ENCODE peak calls at places on chromosomes 4 and X, in four cellular contexts. H is HepG2, F is K562, U is GM12878. I is an unnamed sample.

GRCh38 chrX:118740276-118740889 is 13.0 kb downstream of the IL13RA1 start:
- DNase-seq in U (no peak), F (no peak), H (no peak), I (no peak)

GRCh38 chr4:30962949-30963348 is 242.8 kb downstream of the PCDH7 start:
- DNase-seq in U (no peak), H (no peak), F (no peak), I (no peak)

GRCh38 chr4:52659016-52659721 is at the start of gene USP46:
- DNase-seq in F (peak; percentile 79), U (no peak), H (peak; percentile 44), I (peak; percentile 74)

GRCh38 chr4:51943221-51943620 is 76.9 kb downstream of the LRRC66 start:
- DNase-seq in U (no peak), F (no peak), H (peak; percentile 16), I (no peak)

GRCh38 chr4:100306018-100306417 is 115.8 kb upstream of the DDIT4L start:
- DNase-seq in H (no peak), F (no peak), U (no peak), I (no peak)

GRCh38 chrX:49878128-49878833 is 1.0 kb upstream of the USP27X start:
- DNase-seq in F (peak; percentile 49), U (no peak), H (no peak), I (no peak)

GRCh38 chrX:118495958-118496762 is 545 bp downstream of the DOCK11 start:
- DNase-seq in F (peak; percentile 60), H (no peak), U (no peak), I (peak; percentile 49)

GRCh38 chr4:154807042-154807630 is 26.1 kb downstream of the RBM46 start:
- DNase-seq in H (peak; percentile 4), F (peak; percentile 20), U (peak; percentile 2), I (no peak)

GRCh38 chrX:9019151-9019550 is 14.8 kb downstream of the FAM9B start:
- DNase-seq in H (no peak), U (no peak), F (no peak), I (no peak)

GRCh38 chr4:37567781-37568180 is 118.4 kb downstream of the RELL1 start:
- DNase-seq in U (no peak), F (no peak), H (no peak), I (no peak)
- TF ChIP-seq ZNF274 in U (no peak), F (no peak), H (no peak), I (no peak)

GRCh38 chr4:179607003-179607402 is 2164.8 kb upstream of the AGA start:
- DNase-seq in F (no peak), U (peak; percentile 24), H (no peak), I (no peak)

DNA sequence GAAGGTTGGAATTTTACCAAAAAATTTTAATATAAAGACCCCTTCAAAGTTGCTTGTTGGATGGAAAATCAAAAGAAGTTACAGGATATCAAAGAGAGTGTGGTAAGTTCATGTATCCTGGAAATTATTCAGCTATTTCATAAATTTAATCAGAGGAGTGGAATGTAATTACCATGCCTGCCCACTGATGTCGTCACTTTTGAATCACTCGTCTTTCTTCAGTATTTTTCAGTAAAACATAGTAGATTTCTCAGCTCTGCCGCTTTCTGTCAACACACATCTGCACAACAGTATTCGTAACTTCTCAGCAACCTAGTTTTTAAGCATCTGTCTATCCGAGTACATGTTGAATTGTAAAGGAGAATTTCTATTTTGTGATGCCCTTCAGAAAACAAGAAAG is 2163.0 kb upstream of the AGA start:
- DNase-seq in H (no peak), U (no peak), F (no peak), I (no peak)
- TF ChIP-seq RFX5 in H (no peak), U (no peak), F (no peak), I (no peak)

GRCh38 chr4:39024311-39024865 is 7.8 kb downstream of the TMEM156 start:
- DNase-seq in U (no peak), F (no peak), H (no peak), I (no peak)
- TF ChIP-seq ZNF274 in U (no peak), F (no peak), H (no peak), I (no peak)

DNA sequence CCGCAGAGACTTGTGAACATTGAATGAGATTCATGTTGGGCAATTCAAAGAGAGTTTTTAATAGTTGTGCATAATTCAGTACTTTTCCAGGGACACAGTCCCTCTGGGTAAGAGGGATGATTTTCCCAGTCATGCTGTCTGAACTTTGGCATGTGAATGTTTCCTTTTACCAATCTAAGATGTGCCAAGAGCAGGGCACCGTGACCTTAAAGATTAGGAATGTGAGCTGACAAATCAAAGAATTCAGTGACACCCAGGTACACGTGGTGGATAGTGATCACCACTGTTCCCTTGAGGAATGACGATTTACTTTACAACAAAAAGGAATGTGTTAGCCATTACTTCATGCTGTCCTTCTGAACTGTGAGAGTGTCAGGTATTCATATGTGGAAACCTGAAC is 515.6 kb downstream of the PPARGC1A start:
- DNase-seq in F (no peak), H (no peak), U (no peak), I (no peak)
- TF ChIP-seq RFX5 in F (no peak), H (no peak), U (no peak), I (no peak)

DNA sequence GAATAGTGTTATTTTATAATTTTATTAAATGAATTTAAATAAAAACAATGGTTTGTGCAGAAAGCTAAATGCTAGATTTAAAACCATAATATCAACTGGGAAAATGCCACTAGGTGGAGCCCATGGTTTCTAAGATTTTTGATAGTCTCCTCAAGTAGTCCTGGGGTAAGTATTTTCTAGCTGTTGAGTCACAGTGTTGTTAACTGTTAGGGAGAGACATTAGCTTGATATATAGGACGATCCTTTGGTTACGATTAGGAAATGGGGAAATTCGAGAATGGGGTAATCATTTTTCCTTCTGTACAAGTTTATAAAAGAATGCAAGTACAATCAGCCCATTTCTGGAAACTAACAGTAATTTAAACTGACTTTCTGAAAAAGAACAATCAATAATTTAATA is 378.4 kb downstream of the ANKRD50 start:
- DNase-seq in F (peak; percentile 57), U (no peak), H (peak; percentile 24), I (no peak)
- TF ChIP-seq ZNF274 in F (no peak), U (no peak), H (no peak), I (no peak)

DNA sequence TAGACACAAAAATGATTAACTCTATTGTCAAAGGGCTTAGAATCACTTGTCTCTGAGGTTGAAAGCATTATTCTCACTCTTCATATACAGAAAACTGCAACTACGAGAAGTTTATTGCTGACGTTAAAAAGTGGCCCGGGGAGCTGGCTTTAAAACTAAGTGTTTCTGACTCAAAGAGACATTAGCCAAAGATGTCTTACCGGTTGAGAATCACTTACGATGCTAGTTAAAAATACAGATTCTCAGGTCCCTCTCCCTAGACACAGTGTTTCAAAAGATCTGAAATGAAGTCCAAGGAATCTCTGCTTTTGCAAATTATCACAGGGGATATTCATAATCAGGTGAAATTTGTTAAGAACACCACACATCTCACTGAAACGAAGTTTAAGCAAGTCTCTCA is 1.2 kb downstream of the GNPDA2 start:
- DNase-seq in U (no peak), F (no peak), H (no peak), I (no peak)
- TF ChIP-seq RFX5 in U (no peak), F (no peak), H (no peak), I (no peak)

DNA sequence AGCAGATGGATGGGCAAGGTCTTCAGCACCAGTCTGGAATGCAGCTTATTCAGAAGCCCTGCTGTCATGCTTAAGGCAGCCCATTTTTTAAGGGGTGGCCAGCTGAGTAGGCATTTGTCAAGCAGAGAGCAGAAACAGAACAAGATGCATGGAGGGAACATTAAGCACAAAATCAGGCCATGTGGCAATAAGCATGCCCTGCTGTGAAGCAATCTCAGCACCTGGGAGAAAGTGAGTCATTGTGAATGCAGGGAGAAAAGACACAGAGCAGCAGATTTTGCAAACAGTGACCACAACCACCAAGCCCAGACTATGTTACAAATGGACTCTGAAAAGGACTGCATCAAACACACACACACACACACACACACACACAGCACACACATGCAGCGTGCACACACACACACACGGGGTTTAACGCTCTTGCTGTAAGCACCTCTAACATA is 94.1 kb upstream of the GALNT7 start:
- DNase-seq in U (no peak), H (no peak), F (no peak), I (peak; percentile 87)
- TF ChIP-seq ZNF274 in U (no peak), H (no peak), F (no peak), I (no peak)

DNA sequence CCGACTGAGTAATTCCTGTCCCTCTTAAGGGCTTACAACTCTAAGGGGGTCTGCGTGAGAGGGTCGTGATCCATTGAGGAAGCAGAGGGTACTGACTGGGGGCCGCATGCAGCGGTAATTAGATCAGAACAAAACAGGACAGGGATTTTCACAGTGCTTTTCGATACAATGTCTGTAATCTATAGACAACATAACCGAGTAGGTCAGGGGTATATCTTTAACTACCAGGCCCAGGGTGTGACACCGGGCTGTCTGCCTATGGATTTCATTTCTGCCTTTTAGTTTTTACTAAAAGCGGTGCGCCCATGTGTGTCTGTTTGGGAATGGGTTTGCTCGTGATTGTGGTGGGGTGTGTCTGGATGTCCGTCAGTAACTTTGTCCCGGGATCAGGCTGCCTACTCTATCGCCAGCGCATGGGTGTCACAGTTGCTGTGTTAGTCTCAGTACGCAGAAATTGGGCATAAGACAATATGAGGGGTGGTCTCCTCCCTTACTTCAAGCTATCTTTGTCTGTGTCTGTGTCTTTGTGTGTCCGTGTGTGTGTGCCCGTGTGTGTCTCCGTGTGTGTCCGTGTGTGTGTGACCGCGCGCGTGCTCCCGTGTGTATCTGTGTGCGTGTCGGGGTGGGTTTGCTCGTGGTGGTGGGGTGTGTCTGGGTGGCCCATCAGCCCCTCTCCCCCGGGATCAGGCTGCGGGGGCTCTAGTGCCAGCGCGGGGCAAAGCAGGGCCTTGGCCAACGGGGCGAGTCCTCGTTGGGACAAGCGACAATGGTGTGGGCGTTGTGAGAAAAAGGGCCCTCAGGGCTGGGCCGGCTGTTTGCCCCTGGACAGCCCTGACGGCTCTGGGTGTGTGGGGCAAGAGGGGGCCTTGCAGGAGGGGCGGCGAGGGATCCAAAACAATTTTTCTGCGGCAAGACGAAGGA is 10.4 kb downstream of the FRG2 start:
- DNase-seq in H (no peak), F (no peak), U (no peak), I (no peak)
- TF ChIP-seq RFX5 in H (no peak), F (no peak), U (no peak), I (no peak)

DNA sequence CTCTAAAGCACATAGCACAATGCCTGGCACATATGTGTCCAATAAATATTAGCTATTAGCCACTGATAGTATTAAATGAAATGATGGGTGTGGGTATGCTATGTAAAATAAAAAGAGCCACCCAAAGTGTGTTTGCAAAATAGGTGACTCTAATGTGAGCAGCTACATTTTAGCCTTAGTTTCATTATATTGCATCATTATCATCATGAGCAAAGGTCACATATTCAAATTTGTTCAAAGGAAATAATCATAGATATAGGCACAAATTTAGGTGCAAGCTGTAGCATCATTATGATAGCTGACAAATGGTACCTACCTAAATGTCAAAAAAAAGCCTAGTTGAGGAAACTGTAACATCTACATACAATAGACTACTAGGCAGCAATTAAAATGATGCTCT is 373.9 kb upstream of the FGF13 start:
- DNase-seq in H (no peak), F (no peak), U (no peak), I (no peak)
- TF ChIP-seq ZNF274 in H (no peak), F (no peak), U (no peak), I (no peak)

I was measured in H1.